ENCODE peak calls at places on chromosomes 13 and 19, in ten cellular contexts. One of them, this sample, is unnamed.

GRCh38 chr19:33957804-33958203 is 161.1 kb downstream of the KCTD15 start:
- DNase-seq in GM18507: no peak
- DNase-seq in iris pigment epithelial cell: no peak
- DNase-seq in iPS DF 19.7: no peak
- DNase-seq in stimulated activated CD4-positive, alpha-beta T cell treated with anti-CD3 and anti-CD28 coated beads, Interleukin-12 subunit alpha, Interleukin-12 subunit beta, amount 100 ng/mL, for 48 hours: no peak
- DNase-seq in transverse colon: no peak
- DNase-seq in NCI-H69: no peak
- DNase-seq in H7: no peak
- DNase-seq in nephron progenitor cell: no peak
- DNase-seq in astrocyte of the hippocampus: no peak
- DNase-seq in this sample: no peak

GRCh38 chr13:113187263-113187669 is 21.2 kb downstream of the PCID2 start:
- DNase-seq in iPS DF 19.7: no peak
- DNase-seq in NCI-H69: peak; percentile 49
- DNase-seq in nephron progenitor cell: no peak
- DNase-seq in GM18507: no peak
- DNase-seq in stimulated activated CD4-positive, alpha-beta T cell treated with anti-CD3 and anti-CD28 coated beads, Interleukin-12 subunit alpha, Interleukin-12 subunit beta, amount 100 ng/mL, for 48 hours: peak; percentile 59
- DNase-seq in transverse colon: peak; percentile 51
- DNase-seq in astrocyte of the hippocampus: peak; percentile 98
- DNase-seq in iris pigment epithelial cell: peak; percentile 100
- DNase-seq in H7: no peak
- DNase-seq in this sample: peak; percentile 57

GRCh38 chr19:15831626-15832025 is 16.2 kb upstream of the OR10H1 start:
- DNase-seq in astrocyte of the hippocampus: no peak
- DNase-seq in NCI-H69: no peak
- DNase-seq in H7: no peak
- DNase-seq in iris pigment epithelial cell: no peak
- DNase-seq in GM18507: no peak
- DNase-seq in transverse colon: no peak
- DNase-seq in iPS DF 19.7: no peak
- DNase-seq in nephron progenitor cell: no peak
- DNase-seq in stimulated activated CD4-positive, alpha-beta T cell treated with anti-CD3 and anti-CD28 coated beads, Interleukin-12 subunit alpha, Interleukin-12 subunit beta, amount 100 ng/mL, for 48 hours: no peak
- DNase-seq in this sample: no peak

GRCh38 chr13:23628250-23628649 is 58.0 kb downstream of the TNFRSF19 start:
- DNase-seq in nephron progenitor cell: no peak
- DNase-seq in iris pigment epithelial cell: no peak
- DNase-seq in stimulated activated CD4-positive, alpha-beta T cell treated with anti-CD3 and anti-CD28 coated beads, Interleukin-12 subunit alpha, Interleukin-12 subunit beta, amount 100 ng/mL, for 48 hours: no peak
- DNase-seq in H7: no peak
- DNase-seq in iPS DF 19.7: no peak
- DNase-seq in NCI-H69: peak; percentile 4
- DNase-seq in transverse colon: no peak
- DNase-seq in astrocyte of the hippocampus: no peak
- DNase-seq in GM18507: no peak
- DNase-seq in this sample: no peak

GRCh38 chr13:23500858-23501257 is 67.4 kb upstream of the SACS start:
- DNase-seq in iPS DF 19.7: no peak
- DNase-seq in stimulated activated CD4-positive, alpha-beta T cell treated with anti-CD3 and anti-CD28 coated beads, Interleukin-12 subunit alpha, Interleukin-12 subunit beta, amount 100 ng/mL, for 48 hours: no peak
- DNase-seq in astrocyte of the hippocampus: peak; percentile 75
- DNase-seq in H7: no peak
- DNase-seq in NCI-H69: no peak
- DNase-seq in transverse colon: no peak
- DNase-seq in GM18507: no peak
- DNase-seq in iris pigment epithelial cell: peak; percentile 94
- DNase-seq in nephron progenitor cell: no peak
- DNase-seq in this sample: no peak

GRCh38 chr19:56106397-56106849 is 14.7 kb downstream of the ZNF787 start:
- DNase-seq in transverse colon: peak; percentile 83
- DNase-seq in nephron progenitor cell: no peak
- DNase-seq in iris pigment epithelial cell: no peak
- DNase-seq in NCI-H69: peak; percentile 47
- DNase-seq in astrocyte of the hippocampus: no peak
- DNase-seq in GM18507: no peak
- DNase-seq in iPS DF 19.7: no peak
- DNase-seq in H7: peak; percentile 56
- DNase-seq in stimulated activated CD4-positive, alpha-beta T cell treated with anti-CD3 and anti-CD28 coated beads, Interleukin-12 subunit alpha, Interleukin-12 subunit beta, amount 100 ng/mL, for 48 hours: no peak
- DNase-seq in this sample: no peak

GRCh38 chr13:97720881-97721280 is 232.6 kb upstream of the IPO5 start:
- DNase-seq in NCI-H69: no peak
- DNase-seq in GM18507: no peak
- DNase-seq in astrocyte of the hippocampus: no peak
- DNase-seq in iPS DF 19.7: no peak
- DNase-seq in stimulated activated CD4-positive, alpha-beta T cell treated with anti-CD3 and anti-CD28 coated beads, Interleukin-12 subunit alpha, Interleukin-12 subunit beta, amount 100 ng/mL, for 48 hours: no peak
- DNase-seq in transverse colon: no peak
- DNase-seq in H7: no peak
- DNase-seq in nephron progenitor cell: no peak
- DNase-seq in iris pigment epithelial cell: no peak
- DNase-seq in this sample: no peak

GRCh38 chr13:102028198-102028597 is 373.6 kb downstream of the FGF14 start:
- DNase-seq in transverse colon: no peak
- DNase-seq in GM18507: no peak
- DNase-seq in iris pigment epithelial cell: no peak
- DNase-seq in stimulated activated CD4-positive, alpha-beta T cell treated with anti-CD3 and anti-CD28 coated beads, Interleukin-12 subunit alpha, Interleukin-12 subunit beta, amount 100 ng/mL, for 48 hours: no peak
- DNase-seq in nephron progenitor cell: no peak
- DNase-seq in NCI-H69: peak; percentile 36
- DNase-seq in iPS DF 19.7: no peak
- DNase-seq in H7: no peak
- DNase-seq in astrocyte of the hippocampus: no peak
- DNase-seq in this sample: no peak

GRCh38 chr13:80047406-80047805 is 293.5 kb downstream of the SPRY2 start:
- DNase-seq in H7: no peak
- DNase-seq in NCI-H69: no peak
- DNase-seq in transverse colon: no peak
- DNase-seq in iPS DF 19.7: no peak
- DNase-seq in nephron progenitor cell: no peak
- DNase-seq in astrocyte of the hippocampus: peak; percentile 95
- DNase-seq in GM18507: no peak
- DNase-seq in stimulated activated CD4-positive, alpha-beta T cell treated with anti-CD3 and anti-CD28 coated beads, Interleukin-12 subunit alpha, Interleukin-12 subunit beta, amount 100 ng/mL, for 48 hours: no peak
- DNase-seq in iris pigment epithelial cell: peak; percentile 75
- DNase-seq in this sample: no peak

GRCh38 chr13:45628094-45628493 is 12.6 kb upstream of the ERICH6B start:
- DNase-seq in iris pigment epithelial cell: no peak
- DNase-seq in transverse colon: no peak
- DNase-seq in astrocyte of the hippocampus: no peak
- DNase-seq in nephron progenitor cell: no peak
- DNase-seq in NCI-H69: no peak
- DNase-seq in stimulated activated CD4-positive, alpha-beta T cell treated with anti-CD3 and anti-CD28 coated beads, Interleukin-12 subunit alpha, Interleukin-12 subunit beta, amount 100 ng/mL, for 48 hours: no peak
- DNase-seq in H7: no peak
- DNase-seq in GM18507: no peak
- DNase-seq in iPS DF 19.7: no peak
- DNase-seq in this sample: no peak

GRCh38 chr19:46085888-46086287 is 38.6 kb downstream of the IGFL3 start:
- DNase-seq in iris pigment epithelial cell: no peak
- DNase-seq in astrocyte of the hippocampus: no peak
- DNase-seq in H7: no peak
- DNase-seq in stimulated activated CD4-positive, alpha-beta T cell treated with anti-CD3 and anti-CD28 coated beads, Interleukin-12 subunit alpha, Interleukin-12 subunit beta, amount 100 ng/mL, for 48 hours: no peak
- DNase-seq in iPS DF 19.7: no peak
- DNase-seq in GM18507: no peak
- DNase-seq in NCI-H69: no peak
- DNase-seq in transverse colon: no peak
- DNase-seq in nephron progenitor cell: no peak
- DNase-seq in this sample: no peak

GRCh38 chr19:46603195-46603637 is 2.1 kb downstream of the CALM3 start:
- DNase-seq in transverse colon: peak; percentile 77
- DNase-seq in NCI-H69: no peak
- DNase-seq in stimulated activated CD4-positive, alpha-beta T cell treated with anti-CD3 and anti-CD28 coated beads, Interleukin-12 subunit alpha, Interleukin-12 subunit beta, amount 100 ng/mL, for 48 hours: no peak
- DNase-seq in astrocyte of the hippocampus: no peak
- DNase-seq in iris pigment epithelial cell: no peak
- DNase-seq in GM18507: no peak
- DNase-seq in H7: peak; percentile 51
- DNase-seq in nephron progenitor cell: no peak
- DNase-seq in iPS DF 19.7: no peak
- DNase-seq in this sample: no peak

GRCh38 chr13:27022571-27023311 is 148.9 kb downstream of the USP12 start:
- DNase-seq in iPS DF 19.7: no peak
- DNase-seq in H7: no peak
- DNase-seq in transverse colon: no peak
- DNase-seq in astrocyte of the hippocampus: peak; percentile 63
- DNase-seq in NCI-H69: peak; percentile 66
- DNase-seq in nephron progenitor cell: no peak
- DNase-seq in iris pigment epithelial cell: peak; percentile 52
- DNase-seq in stimulated activated CD4-positive, alpha-beta T cell treated with anti-CD3 and anti-CD28 coated beads, Interleukin-12 subunit alpha, Interleukin-12 subunit beta, amount 100 ng/mL, for 48 hours: no peak
- DNase-seq in GM18507: no peak
- DNase-seq in this sample: no peak

GRCh38 chr19:2223959-2224358 is 12.2 kb downstream of the PLEKHJ1 start:
- DNase-seq in NCI-H69: no peak
- DNase-seq in stimulated activated CD4-positive, alpha-beta T cell treated with anti-CD3 and anti-CD28 coated beads, Interleukin-12 subunit alpha, Interleukin-12 subunit beta, amount 100 ng/mL, for 48 hours: no peak
- DNase-seq in transverse colon: no peak
- DNase-seq in GM18507: no peak
- DNase-seq in astrocyte of the hippocampus: no peak
- DNase-seq in nephron progenitor cell: no peak
- DNase-seq in iPS DF 19.7: no peak
- DNase-seq in iris pigment epithelial cell: no peak
- DNase-seq in H7: no peak
- DNase-seq in this sample: no peak

GRCh38 chr13:36528105-36528504 is 95.8 kb downstream of the CCNA1 start:
- DNase-seq in iPS DF 19.7: no peak
- DNase-seq in astrocyte of the hippocampus: no peak
- DNase-seq in GM18507: no peak
- DNase-seq in iris pigment epithelial cell: no peak
- DNase-seq in NCI-H69: no peak
- DNase-seq in H7: no peak
- DNase-seq in stimulated activated CD4-positive, alpha-beta T cell treated with anti-CD3 and anti-CD28 coated beads, Interleukin-12 subunit alpha, Interleukin-12 subunit beta, amount 100 ng/mL, for 48 hours: no peak
- DNase-seq in transverse colon: no peak
- DNase-seq in nephron progenitor cell: no peak
- DNase-seq in this sample: no peak

GRCh38 chr19:42326969-42327368 is 1.5 kb downstream of the MEGF8 start:
- DNase-seq in GM18507: no peak
- DNase-seq in iris pigment epithelial cell: no peak
- DNase-seq in stimulated activated CD4-positive, alpha-beta T cell treated with anti-CD3 and anti-CD28 coated beads, Interleukin-12 subunit alpha, Interleukin-12 subunit beta, amount 100 ng/mL, for 48 hours: no peak
- DNase-seq in iPS DF 19.7: no peak
- DNase-seq in H7: no peak
- DNase-seq in astrocyte of the hippocampus: no peak
- DNase-seq in nephron progenitor cell: no peak
- DNase-seq in transverse colon: no peak
- DNase-seq in NCI-H69: no peak
- DNase-seq in this sample: no peak

GRCh38 chr13:30933334-30933681 is 852 bp downstream of the TEX26 start:
- DNase-seq in transverse colon: no peak
- DNase-seq in iPS DF 19.7: no peak
- DNase-seq in NCI-H69: no peak
- DNase-seq in astrocyte of the hippocampus: no peak
- DNase-seq in nephron progenitor cell: no peak
- DNase-seq in GM18507: no peak
- DNase-seq in stimulated activated CD4-positive, alpha-beta T cell treated with anti-CD3 and anti-CD28 coated beads, Interleukin-12 subunit alpha, Interleukin-12 subunit beta, amount 100 ng/mL, for 48 hours: no peak
- DNase-seq in iris pigment epithelial cell: no peak
- DNase-seq in H7: no peak
- DNase-seq in this sample: no peak

GRCh38 chr13:88908896-88909535 is 1237.8 kb downstream of the SLITRK5 start:
- DNase-seq in iPS DF 19.7: no peak
- DNase-seq in nephron progenitor cell: no peak
- DNase-seq in astrocyte of the hippocampus: no peak
- DNase-seq in stimulated activated CD4-positive, alpha-beta T cell treated with anti-CD3 and anti-CD28 coated beads, Interleukin-12 subunit alpha, Interleukin-12 subunit beta, amount 100 ng/mL, for 48 hours: no peak
- DNase-seq in iris pigment epithelial cell: no peak
- DNase-seq in transverse colon: no peak
- DNase-seq in NCI-H69: peak; percentile 88
- DNase-seq in GM18507: no peak
- DNase-seq in H7: no peak
- DNase-seq in this sample: no peak

GRCh38 chr13:44437356-44438233 is 64.0 kb downstream of the SERP2 start:
- DNase-seq in NCI-H69: peak; percentile 64
- DNase-seq in GM18507: no peak
- DNase-seq in H7: no peak
- DNase-seq in iris pigment epithelial cell: peak; percentile 43
- DNase-seq in stimulated activated CD4-positive, alpha-beta T cell treated with anti-CD3 and anti-CD28 coated beads, Interleukin-12 subunit alpha, Interleukin-12 subunit beta, amount 100 ng/mL, for 48 hours: no peak
- DNase-seq in astrocyte of the hippocampus: peak; percentile 43
- DNase-seq in transverse colon: no peak
- DNase-seq in iPS DF 19.7: no peak
- DNase-seq in nephron progenitor cell: no peak
- DNase-seq in this sample: no peak

GRCh38 chr19:53980553-53981407 is 10.7 kb upstream of the CACNG6 start:
- DNase-seq in GM18507: no peak
- DNase-seq in nephron progenitor cell: peak; percentile 50
- DNase-seq in iPS DF 19.7: peak; percentile 81
- DNase-seq in iris pigment epithelial cell: peak; percentile 92
- DNase-seq in transverse colon: no peak
- DNase-seq in H7: peak; percentile 92
- DNase-seq in astrocyte of the hippocampus: peak; percentile 27
- DNase-seq in stimulated activated CD4-positive, alpha-beta T cell treated with anti-CD3 and anti-CD28 coated beads, Interleukin-12 subunit alpha, Interleukin-12 subunit beta, amount 100 ng/mL, for 48 hours: no peak
- DNase-seq in NCI-H69: no peak
- DNase-seq in this sample: no peak

GRCh38 chr13:28055362-28055761 is 45.0 kb downstream of the FLT3 start:
- DNase-seq in GM18507: no peak
- DNase-seq in astrocyte of the hippocampus: no peak
- DNase-seq in H7: no peak
- DNase-seq in transverse colon: no peak
- DNase-seq in stimulated activated CD4-positive, alpha-beta T cell treated with anti-CD3 and anti-CD28 coated beads, Interleukin-12 subunit alpha, Interleukin-12 subunit beta, amount 100 ng/mL, for 48 hours: no peak
- DNase-seq in NCI-H69: no peak
- DNase-seq in iris pigment epithelial cell: no peak
- DNase-seq in iPS DF 19.7: no peak
- DNase-seq in nephron progenitor cell: no peak
- DNase-seq in this sample: no peak

GRCh38 chr13:100589178-100589725 is 663 bp upstream of the GGACT start:
- DNase-seq in GM18507: no peak
- DNase-seq in NCI-H69: peak; percentile 78
- DNase-seq in stimulated activated CD4-positive, alpha-beta T cell treated with anti-CD3 and anti-CD28 coated beads, Interleukin-12 subunit alpha, Interleukin-12 subunit beta, amount 100 ng/mL, for 48 hours: no peak
- DNase-seq in astrocyte of the hippocampus: peak; percentile 23
- DNase-seq in iPS DF 19.7: no peak
- DNase-seq in iris pigment epithelial cell: no peak
- DNase-seq in nephron progenitor cell: no peak
- DNase-seq in H7: no peak
- DNase-seq in transverse colon: no peak
- DNase-seq in this sample: no peak

GRCh38 chr13:47119568-47120080 is 222.8 kb upstream of the HTR2A start:
- DNase-seq in nephron progenitor cell: no peak
- DNase-seq in iPS DF 19.7: no peak
- DNase-seq in stimulated activated CD4-positive, alpha-beta T cell treated with anti-CD3 and anti-CD28 coated beads, Interleukin-12 subunit alpha, Interleukin-12 subunit beta, amount 100 ng/mL, for 48 hours: no peak
- DNase-seq in transverse colon: no peak
- DNase-seq in astrocyte of the hippocampus: peak; percentile 39
- DNase-seq in iris pigment epithelial cell: no peak
- DNase-seq in NCI-H69: no peak
- DNase-seq in GM18507: no peak
- DNase-seq in H7: no peak
- DNase-seq in this sample: no peak

GRCh38 chr13:103517066-103517767 is 451.0 kb upstream of the SLC10A2 start:
- DNase-seq in iris pigment epithelial cell: no peak
- DNase-seq in H7: no peak
- DNase-seq in iPS DF 19.7: no peak
- DNase-seq in stimulated activated CD4-positive, alpha-beta T cell treated with anti-CD3 and anti-CD28 coated beads, Interleukin-12 subunit alpha, Interleukin-12 subunit beta, amount 100 ng/mL, for 48 hours: no peak
- DNase-seq in NCI-H69: peak; percentile 82
- DNase-seq in GM18507: peak; percentile 14
- DNase-seq in nephron progenitor cell: no peak
- DNase-seq in transverse colon: no peak
- DNase-seq in astrocyte of the hippocampus: no peak
- DNase-seq in this sample: no peak

GRCh38 chr19:48061401-48062344 is 17.8 kb upstream of the CABP5 start:
- DNase-seq in H7: peak; percentile 87
- DNase-seq in nephron progenitor cell: no peak
- DNase-seq in iris pigment epithelial cell: no peak
- DNase-seq in NCI-H69: no peak
- DNase-seq in transverse colon: no peak
- DNase-seq in astrocyte of the hippocampus: no peak
- DNase-seq in GM18507: no peak
- DNase-seq in iPS DF 19.7: peak; percentile 80
- DNase-seq in stimulated activated CD4-positive, alpha-beta T cell treated with anti-CD3 and anti-CD28 coated beads, Interleukin-12 subunit alpha, Interleukin-12 subunit beta, amount 100 ng/mL, for 48 hours: no peak
- DNase-seq in this sample: no peak

GRCh38 chr13:29886446-29886845 is 36.0 kb upstream of the UBL3 start:
- DNase-seq in iris pigment epithelial cell: no peak
- DNase-seq in transverse colon: no peak
- DNase-seq in nephron progenitor cell: no peak
- DNase-seq in NCI-H69: no peak
- DNase-seq in iPS DF 19.7: no peak
- DNase-seq in stimulated activated CD4-positive, alpha-beta T cell treated with anti-CD3 and anti-CD28 coated beads, Interleukin-12 subunit alpha, Interleukin-12 subunit beta, amount 100 ng/mL, for 48 hours: peak; percentile 4
- DNase-seq in H7: no peak
- DNase-seq in astrocyte of the hippocampus: no peak
- DNase-seq in GM18507: no peak
- DNase-seq in this sample: peak; percentile 27

GRCh38 chr19:54379187-54379678 is 14.5 kb upstream of the LAIR1 start:
- DNase-seq in H7: no peak
- DNase-seq in nephron progenitor cell: no peak
- DNase-seq in transverse colon: no peak
- DNase-seq in astrocyte of the hippocampus: no peak
- DNase-seq in GM18507: no peak
- DNase-seq in NCI-H69: no peak
- DNase-seq in iPS DF 19.7: no peak
- DNase-seq in iris pigment epithelial cell: no peak
- DNase-seq in stimulated activated CD4-positive, alpha-beta T cell treated with anti-CD3 and anti-CD28 coated beads, Interleukin-12 subunit alpha, Interleukin-12 subunit beta, amount 100 ng/mL, for 48 hours: no peak
- DNase-seq in this sample: no peak

GRCh38 chr13:67238277-67238859 is 8.2 kb upstream of the PCDH9 start:
- DNase-seq in stimulated activated CD4-positive, alpha-beta T cell treated with anti-CD3 and anti-CD28 coated beads, Interleukin-12 subunit alpha, Interleukin-12 subunit beta, amount 100 ng/mL, for 48 hours: no peak
- DNase-seq in NCI-H69: peak; percentile 71
- DNase-seq in astrocyte of the hippocampus: peak; percentile 51
- DNase-seq in transverse colon: no peak
- DNase-seq in GM18507: no peak
- DNase-seq in iris pigment epithelial cell: peak; percentile 35
- DNase-seq in H7: no peak
- DNase-seq in iPS DF 19.7: no peak
- DNase-seq in nephron progenitor cell: no peak
- DNase-seq in this sample: no peak

This sample was measured in activated T-helper 9 cell treated with anti-CD3 and anti-CD28 coated beads, Interleukin-2, amount 50 U/mL, for 16 hours.